ENCODE peak calls at places on chromosomes 1 and 21, in nine cellular contexts. W, N, J, O, U, F, H, G and I are unnamed samples. For H3K27me3, the result is how much of the 10 kb centered on the place peaks cover.

GRCh38 chr1:11061652-11062365 is 2.0 kb upstream of the SRM start:
- DNase-seq in J (no peak), G (no peak), U (no peak), H (no peak), N (no peak), O (no peak), W (no peak), F (no peak), I (no peak)

GRCh38 chr21:36479415-36480402 is at the start of gene CLDN14:
- DNase-seq in J (no peak), O (no peak), G (no peak), H (no peak), F (no peak), N (no peak), U (peak), W (peak), I (no peak)

GRCh38 chr1:94215955-94216354 is 21.4 kb downstream of the ARHGAP29 start:
- DNase-seq in G (no peak), U (no peak), N (no peak), J (no peak), W (no peak), H (no peak), O (no peak), F (peak), I (no peak)

GRCh38 chr1:230084408-230085177 is 17.6 kb downstream of the GALNT2 start:
- DNase-seq in U (no peak), H (no peak), O (no peak), G (peak), J (no peak), N (peak), F (peak), W (peak), I (no peak)

GRCh38 chr1:170284016-170284415 is 138.3 kb downstream of the NTMT2 start:
- DNase-seq in J (no peak), U (no peak), O (no peak), F (no peak), N (no peak), H (no peak), G (no peak), W (no peak), I (no peak)

GRCh38 chr1:17671741-17672140 is 83.4 kb upstream of the ACTL8 start:
- DNase-seq in F (no peak), U (no peak), H (no peak), N (no peak), G (no peak), J (no peak), W (no peak), O (no peak), I (no peak)

GRCh38 chr1:221228594-221228993 is 349.4 kb downstream of the HLX start:
- DNase-seq in F (no peak), U (no peak), W (no peak), O (no peak), J (no peak), H (no peak), N (no peak), G (no peak), I (no peak)

GRCh38 chr1:207393610-207394009 is 60.5 kb upstream of the CR2 start:
- DNase-seq in J (no peak), O (no peak), U (no peak), F (peak), H (no peak), N (no peak), G (no peak), W (peak), I (no peak)

GRCh38 chr1:38095337-38096030 is 48.9 kb upstream of the POU3F1 start:
- DNase-seq in U (no peak), W (no peak), O (no peak), G (no peak), H (no peak), J (no peak), F (no peak), N (no peak), I (no peak)

GRCh38 chr1:54611621-54612020 is 11.7 kb downstream of the FAM151A start:
- DNase-seq in W (no peak), G (no peak), H (peak), O (no peak), N (no peak), U (no peak), F (no peak), J (no peak), I (no peak)

GRCh38 chr1:198699167-198700015 is 60.6 kb downstream of the PTPRC start:
- DNase-seq in F (peak), U (peak), W (peak), N (peak), J (peak), H (no peak), G (peak), O (no peak), I (no peak)

GRCh38 chr1:177173976-177174375 is 3.2 kb downstream of the BRINP2 start:
- DNase-seq in N (no peak), J (no peak), W (no peak), O (no peak), G (no peak), H (no peak), F (no peak), U (no peak), I (no peak)

GRCh38 chr1:228810855-228811654 is 75.8 kb downstream of the RHOU start:
- DNase-seq in J (no peak), U (peak), G (no peak), H (peak), F (no peak), O (no peak), W (no peak), N (no peak), I (no peak)

GRCh38 chr1:64471724-64472276 is 1.9 kb downstream of the CACHD1 start:
- DNase-seq in W (no peak), O (no peak), H (peak), G (no peak), F (no peak), J (no peak), N (no peak), U (no peak), I (no peak)

GRCh38 chr1:232868793-232869491 is 63.7 kb downstream of the MAP10 start:
- DNase-seq in O (no peak), G (peak), W (peak), U (peak), J (peak), F (no peak), N (peak), H (no peak), I (no peak)
- TF ChIP-seq POLR2A in O (no peak), G (no peak), W (peak), U (no peak), J (peak), F (no peak), N (no peak), H (no peak), I (no peak)

GRCh38 chr1:56548566-56548965 is 30.8 kb downstream of the PLPP3 start:
- DNase-seq in J (no peak), H (no peak), O (no peak), N (no peak), G (no peak), W (no peak), U (no peak), F (no peak), I (no peak)

GRCh38 chr1:56550132-56550531 is 29.2 kb downstream of the PLPP3 start:
- DNase-seq in J (no peak), U (no peak), O (no peak), W (no peak), F (peak), H (no peak), G (no peak), N (no peak), I (no peak)

GRCh38 chr1:56547977-56548376 is 31.4 kb downstream of the PLPP3 start:
- DNase-seq in J (peak), U (peak), W (peak), O (no peak), N (peak), H (no peak), F (no peak), G (no peak), I (no peak)

GRCh38 chr1:56545711-56546110 is 33.7 kb downstream of the PLPP3 start:
- DNase-seq in W (peak), F (no peak), J (peak), H (no peak), O (no peak), U (peak), G (no peak), N (no peak), I (no peak)

DNA sequence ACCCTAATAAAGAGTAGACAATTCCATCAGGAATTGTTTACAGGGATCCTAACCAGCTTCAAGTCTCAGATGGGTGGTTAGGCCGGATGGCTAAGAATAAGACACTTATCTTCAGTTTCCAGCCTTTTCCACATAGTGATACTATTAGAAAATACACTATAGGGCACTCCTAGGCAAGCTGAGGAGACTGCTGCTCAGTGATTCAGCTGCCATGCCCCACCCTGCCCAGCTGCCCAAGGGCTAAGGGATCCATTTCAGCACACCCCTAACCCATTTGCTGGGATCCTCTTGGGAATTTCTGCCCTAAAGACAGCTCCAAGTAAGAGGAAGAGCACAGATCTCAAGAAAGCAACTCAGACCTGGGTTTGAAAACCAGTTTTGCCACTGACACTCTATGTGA is 31.9 kb downstream of the PLPP3 start:
- DNase-seq in F (no peak), N (no peak), U (no peak), J (no peak), O (no peak), W (no peak), G (no peak), H (no peak), I (no peak)
- H3K27ac ChIP-seq in F (no peak), N (no peak), U (peak), J (peak), O (no peak), W (peak), G (no peak), H (no peak), I (no peak)

DNA sequence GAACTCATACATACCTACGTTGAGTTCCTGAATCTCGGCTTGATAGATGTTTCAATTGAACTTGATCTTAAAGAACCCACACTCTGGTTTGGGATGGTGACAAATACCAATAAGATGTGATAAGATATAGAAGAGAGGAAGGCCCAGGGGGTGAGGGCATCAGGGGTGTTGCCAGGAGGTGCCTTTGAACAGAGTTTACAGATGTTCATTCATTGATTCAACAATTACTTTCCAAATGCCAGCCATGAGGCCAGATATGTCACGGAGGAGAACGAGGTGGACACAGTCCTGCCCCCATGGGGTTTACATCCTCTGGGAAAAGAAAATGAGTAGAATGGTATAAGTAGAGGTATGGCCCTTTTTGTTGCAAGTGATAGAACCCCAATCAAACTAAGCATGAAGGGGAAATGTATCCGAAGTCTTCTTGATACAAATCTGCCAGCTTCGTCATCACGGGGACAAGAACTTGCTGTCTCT is 659 bp downstream of the LRRC71 start:
- DNase-seq in J (no peak), U (no peak), O (no peak), W (no peak), F (no peak), H (no peak), N (no peak), G (no peak), I (no peak)
- H3K27me3 ChIP-seq in J (under half), U (under half), O (under half), W (under half), F (under half), H (under half), N (under half), G (under half), I (under half)

GRCh38 chr1:182588460-182589396 is at the start of gene RNASEL:
- DNase-seq in U (peak), G (peak), F (peak), O (no peak), H (peak), W (peak), N (peak), J (peak), I (no peak)
- TF ChIP-seq POLR2A in U (no peak), G (peak), F (no peak), O (peak), H (no peak), W (peak), N (peak), J (peak), I (no peak)